ENCODE peak calls at places on chromosomes 13 and 19, in ten cellular contexts. Y is colonic mucosa, F is testis, N is lung, E is heart right ventricle, U is ascending aorta, P is right lobe of liver, Z is psoas muscle, B is SK-N-SH, D is kidney epithelial cell. W is an unnamed sample.

GRCh38 chr19:33578697-33579096 is 43.1 kb upstream of the CHST8 start:
- DNase-seq in Z (no peak), P (no peak), B (no peak), F (no peak), N (no peak), D (no peak), Y (no peak), E (no peak), U (no peak), W (peak)

GRCh38 chr19:41807176-41807575 is 10.8 kb downstream of the CEACAM3 start:
- DNase-seq in F (no peak), U (no peak), E (no peak), B (no peak), N (no peak), Z (no peak), D (no peak), P (no peak), Y (no peak), W (no peak)

GRCh38 chr19:33552191-33552927 is 30.8 kb upstream of the PEPD start:
- DNase-seq in U (no peak), E (no peak), N (no peak), F (no peak), Z (no peak), P (no peak), Y (no peak), D (no peak), B (no peak), W (no peak)

GRCh38 chr13:30371649-30372265 is 50.5 kb upstream of the UBE2L5 start:
- DNase-seq in D (no peak), U (no peak), Y (peak), Z (no peak), E (no peak), B (no peak), P (no peak), N (no peak), F (no peak), W (no peak)

GRCh38 chr13:95784161-95784880 is 107.4 kb downstream of the DNAJC3 start:
- DNase-seq in E (no peak), Y (no peak), B (no peak), P (no peak), F (no peak), Z (no peak), N (no peak), U (no peak), D (peak), W (no peak)

GRCh38 chr13:110422913-110423688 is 116.0 kb downstream of the COL4A2 start:
- DNase-seq in D (no peak), F (no peak), Z (no peak), B (no peak), Y (no peak), U (no peak), E (no peak), P (no peak), N (no peak), W (peak)

GRCh38 chr19:41478171-41478570 is 35.2 kb downstream of the ERICH4 start:
- DNase-seq in F (no peak), E (no peak), B (no peak), D (no peak), P (no peak), U (no peak), Y (no peak), Z (no peak), N (no peak), W (no peak)

GRCh38 chr19:40225440-40226305 is 816 bp downstream of the CCNP start:
- DNase-seq in F (no peak), U (no peak), N (no peak), B (no peak), Z (no peak), Y (no peak), E (no peak), P (no peak), D (no peak), W (no peak)

GRCh38 chr19:32416749-32417469 is 11.3 kb downstream of the DPY19L3 start:
- DNase-seq in U (no peak), P (no peak), B (no peak), F (no peak), E (no peak), Z (no peak), N (no peak), Y (no peak), D (no peak), W (no peak)

GRCh38 chr13:112690242-112690943 is 555 bp downstream of the ATP11A start:
- DNase-seq in F (no peak), P (peak), E (peak), U (no peak), Z (peak), Y (peak), D (no peak), B (peak), N (no peak), W (peak)

GRCh38 chr13:93603043-93603442 is 376.4 kb downstream of the GPC6 start:
- DNase-seq in D (peak), U (no peak), P (no peak), N (no peak), Y (no peak), F (no peak), E (no peak), Z (no peak), B (no peak), W (no peak)

GRCh38 chr19:39420769-39421168 is 8.3 kb downstream of the PLEKHG2 start:
- DNase-seq in E (no peak), P (no peak), B (no peak), U (no peak), N (no peak), D (no peak), F (no peak), Y (no peak), Z (no peak), W (no peak)

GRCh38 chr19:45451181-45451849 is 16.5 kb upstream of the FOSB start:
- DNase-seq in E (no peak), Y (peak), Z (peak), N (peak), D (no peak), F (peak), U (no peak), P (no peak), B (no peak), W (no peak)

GRCh38 chr19:12792853-12793289 is 1.6 kb downstream of the JUNB start:
- DNase-seq in F (no peak), E (no peak), N (no peak), B (no peak), Z (no peak), D (no peak), Y (no peak), P (no peak), U (no peak), W (no peak)

GRCh38 chr19:12792048-12792852 is 964 bp downstream of the JUNB start:
- DNase-seq in P (peak), N (peak), E (peak), Y (peak), F (peak), D (no peak), Z (peak), B (peak), U (no peak), W (peak)

GRCh38 chr19:12789904-12790619 is 1.2 kb upstream of the JUNB start:
- DNase-seq in F (peak), P (peak), D (no peak), Z (peak), U (peak), Y (peak), N (peak), B (peak), E (peak), W (peak)

GRCh38 chr19:12790628-12791344 is 500 bp upstream of the JUNB start:
- DNase-seq in F (no peak), P (no peak), N (no peak), E (no peak), D (no peak), Y (no peak), B (no peak), Z (no peak), U (no peak), W (peak)

GRCh38 chr19:12791345-12792047 is at the start of gene JUNB:
- DNase-seq in P (peak), Y (peak), E (peak), N (peak), F (peak), U (peak), B (peak), Z (peak), D (no peak), W (peak)
- TF ChIP-seq CTCF in P (peak), Y (no peak), E (no peak), N (no peak), F (peak), U (no peak), B (no peak), Z (no peak), D (no peak), W (no peak)

GRCh38 chr19:1509589-1510441 is 3.0 kb downstream of the ADAMTSL5 start:
- DNase-seq in F (no peak), U (no peak), B (no peak), D (no peak), Z (no peak), P (no peak), N (no peak), E (no peak), Y (no peak), W (no peak)

GRCh38 chr19:1511989-1512338 is 855 bp downstream of the ADAMTSL5 start:
- DNase-seq in Z (no peak), Y (no peak), N (no peak), P (no peak), U (no peak), E (no peak), D (no peak), B (no peak), F (no peak), W (no peak)

GRCh38 chr19:1511318-1511988 is 1.4 kb downstream of the ADAMTSL5 start:
- DNase-seq in E (no peak), U (no peak), F (no peak), D (no peak), B (peak), P (no peak), Y (no peak), Z (no peak), N (no peak), W (no peak)

GRCh38 chr19:1510807-1511206 is 2.0 kb downstream of the ADAMTSL5 start:
- DNase-seq in N (no peak), D (no peak), P (no peak), E (no peak), B (no peak), Z (no peak), U (no peak), Y (no peak), F (no peak), W (no peak)

GRCh38 chr19:1510442-1510806 is 2.4 kb downstream of the ADAMTSL5 start:
- DNase-seq in Z (no peak), E (no peak), Y (no peak), F (no peak), B (no peak), U (no peak), P (no peak), D (no peak), N (no peak), W (no peak)
- H3K4me3 ChIP-seq in Z (no peak), E (no peak), Y (no peak), F (no peak), B (no peak), U (no peak), P (no peak), D (no peak), N (no peak), W (no peak)

GRCh38 chr13:98473792-98474153 is 103.1 kb downstream of the STK24 start:
- DNase-seq in D (no peak), N (no peak), Z (no peak), E (no peak), Y (no peak), P (no peak), B (no peak), F (no peak), U (no peak), W (no peak)

GRCh38 chr13:98475521-98475920 is 101.4 kb downstream of the STK24 start:
- DNase-seq in U (no peak), P (no peak), E (no peak), D (no peak), F (no peak), Z (no peak), B (peak), Y (no peak), N (no peak), W (no peak)

GRCh38 chr13:98474292-98474691 is 102.6 kb downstream of the STK24 start:
- DNase-seq in Y (no peak), U (no peak), P (no peak), B (no peak), N (no peak), D (no peak), F (no peak), E (no peak), Z (no peak), W (peak)

GRCh38 chr13:98476106-98476505 is 100.8 kb downstream of the STK24 start:
- DNase-seq in Z (no peak), D (no peak), Y (no peak), B (peak), P (no peak), N (no peak), F (no peak), E (no peak), U (no peak), W (no peak)

GRCh38 chr13:98474761-98475160 is 102.1 kb downstream of the STK24 start:
- DNase-seq in Z (no peak), D (no peak), F (no peak), E (no peak), N (no peak), P (peak), U (no peak), B (no peak), Y (no peak), W (peak)
- TF ChIP-seq CTCF in Z (no peak), D (no peak), F (no peak), E (no peak), N (no peak), P (no peak), U (no peak), B (no peak), Y (no peak), W (no peak)

DNA sequence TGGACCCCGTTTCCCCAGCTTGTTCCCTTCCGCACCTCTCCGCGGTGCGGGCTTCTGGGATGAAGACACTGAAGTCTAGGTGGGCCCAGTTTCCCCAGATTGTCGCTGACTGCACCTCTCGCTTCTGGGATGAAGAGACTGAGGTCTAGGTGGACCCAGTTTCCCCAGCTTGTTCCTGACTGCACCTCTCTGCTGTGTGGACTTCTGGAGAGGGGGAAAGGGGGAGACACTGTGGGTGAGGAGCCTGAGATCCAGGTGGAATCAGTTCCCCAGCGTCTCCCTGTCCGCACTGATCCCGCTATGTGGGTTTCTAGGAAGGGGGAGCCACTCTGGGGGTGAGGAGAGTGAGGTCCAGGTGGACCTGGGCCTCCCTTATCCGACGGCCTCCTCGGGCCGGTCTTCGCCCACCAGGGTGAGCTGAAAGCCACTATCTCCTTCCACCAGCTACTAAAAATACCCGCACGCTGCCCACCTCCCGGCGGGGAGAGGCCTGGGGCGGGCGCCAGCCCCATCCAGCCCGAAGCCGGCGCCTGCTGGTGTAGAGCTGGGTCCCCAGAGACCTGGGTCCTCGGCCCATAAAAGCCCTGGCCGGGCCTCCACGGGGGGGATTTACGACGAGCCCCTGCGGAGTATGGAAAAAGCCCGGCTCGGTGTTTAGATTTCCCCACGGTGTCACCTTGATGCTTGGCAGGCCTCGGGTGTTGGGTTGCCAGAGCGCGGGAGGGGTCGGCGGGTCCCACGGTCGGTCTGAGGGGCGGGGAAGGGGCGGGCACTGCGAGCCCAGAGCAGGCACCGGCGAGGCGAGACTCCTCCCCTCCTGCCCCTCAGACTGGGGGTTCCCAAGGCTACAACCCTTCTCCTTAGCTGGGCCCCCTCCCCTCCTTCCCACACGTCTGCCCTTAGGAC is 10.6 kb downstream of the FUT6 start:
- DNase-seq in F (no peak), U (no peak), Z (no peak), N (no peak), Y (no peak), P (peak), B (peak), E (peak), D (no peak), W (no peak)
- H3K4me3 ChIP-seq in F (peak), U (peak), Z (peak), N (peak), Y (peak), P (peak), B (peak), E (peak), D (peak), W (peak)

DNA sequence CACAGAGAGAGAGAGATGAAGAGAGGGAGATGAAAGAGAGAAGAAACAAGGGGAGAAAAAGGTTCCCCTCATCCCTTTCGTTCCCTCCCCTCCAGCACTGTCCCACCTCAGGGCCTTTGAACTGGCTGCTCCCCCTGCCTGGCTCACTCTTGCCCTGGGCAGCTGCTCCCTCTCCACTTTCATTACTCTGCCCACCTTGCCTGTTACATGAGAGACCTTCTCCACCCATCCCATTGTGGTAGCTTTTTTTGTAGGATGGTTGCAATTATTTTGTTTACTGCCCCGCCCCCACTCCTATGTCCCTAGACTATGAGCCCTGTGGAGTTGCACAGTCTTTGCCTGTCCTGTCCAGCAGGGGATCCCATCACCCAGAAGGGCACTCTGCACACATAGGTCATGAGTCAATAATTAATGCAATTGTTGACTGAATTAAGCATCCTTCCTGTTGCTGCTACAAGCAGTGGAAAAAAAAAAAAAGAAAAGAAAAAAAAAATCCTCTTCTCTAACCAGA is 14.1 kb downstream of the C19orf81 start:
- DNase-seq in D (no peak), N (no peak), P (no peak), F (no peak), E (no peak), Y (no peak), U (no peak), B (peak), Z (no peak), W (no peak)
- TF ChIP-seq CTCF in D (peak), N (no peak), P (no peak), F (no peak), E (no peak), Y (no peak), U (no peak), B (peak), Z (no peak), W (no peak)

GRCh38 chr19:49926520-49926919 is 2.5 kb upstream of the ATF5 start:
- DNase-seq in F (no peak), Z (no peak), P (no peak), E (no peak), B (no peak), Y (no peak), D (no peak), U (no peak), N (no peak), W (no peak)

GRCh38 chr19:49929121-49929610 is at the start of the genes ATF5 and NUP62:
- DNase-seq in P (peak), U (peak), B (peak), N (peak), D (peak), F (peak), Y (peak), E (peak), Z (peak), W (peak)

GRCh38 chr19:49925486-49925885 is 3.5 kb upstream of the ATF5 start:
- DNase-seq in Z (no peak), D (no peak), E (no peak), B (no peak), U (no peak), N (no peak), Y (no peak), P (no peak), F (no peak), W (no peak)

GRCh38 chr19:49929611-49930482 is 543 bp upstream of the NUP62 start:
- DNase-seq in F (peak), Y (peak), B (peak), U (peak), D (peak), N (peak), P (peak), Z (peak), E (peak), W (peak)

DNA sequence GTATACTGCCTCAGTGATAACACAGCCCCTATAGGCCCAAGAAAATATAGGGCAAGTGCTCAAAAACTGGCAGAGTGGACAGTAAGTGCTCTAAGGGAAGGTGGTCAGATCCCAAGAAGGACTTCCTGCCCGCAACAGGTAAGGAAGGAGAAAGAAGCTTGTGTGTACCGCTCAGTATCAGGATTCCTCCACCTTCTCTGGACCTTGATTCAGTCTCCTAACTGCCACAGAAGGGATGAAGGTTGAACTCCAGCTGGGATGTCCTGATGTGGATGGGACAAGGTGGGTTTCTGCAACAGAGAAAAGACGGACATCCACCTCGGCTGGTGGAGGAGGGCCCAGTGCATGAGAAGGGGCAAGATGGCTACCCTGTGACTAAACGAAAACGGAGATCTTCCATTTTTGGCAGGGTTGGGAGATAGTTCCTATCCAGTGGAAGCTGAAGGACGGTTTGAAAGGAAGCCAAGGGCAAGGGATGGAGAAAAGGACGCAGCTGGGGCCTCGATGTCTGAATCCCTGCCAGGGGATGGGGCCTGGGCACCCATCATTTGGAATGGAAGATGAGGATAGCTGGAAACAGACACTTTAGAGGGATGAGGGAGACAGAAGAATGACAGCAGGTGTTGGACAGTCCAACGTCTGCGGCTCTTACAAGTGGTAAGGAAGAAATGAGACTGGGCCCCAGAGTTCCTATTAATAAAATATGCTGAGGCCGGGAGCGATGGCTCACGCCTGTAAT is 1.3 kb upstream of the ATF5 start:
- DNase-seq in P (no peak), Z (no peak), F (no peak), N (no peak), Y (no peak), U (no peak), B (no peak), E (no peak), D (no peak), W (no peak)
- H3K4me3 ChIP-seq in P (peak), Z (peak), F (no peak), N (no peak), Y (peak), U (peak), B (no peak), E (peak), D (no peak), W (no peak)